ENCODE peak calls at places on chromosomes 1 and 21, in six cellular contexts. Q is AG04449, R is AG08396, B is posterior cingulate gyrus, J is choroid plexus epithelial cell, K is astrocyte of the spinal cord. D is an unnamed sample.

GRCh38 chr1:64744492-64745180 is at the start of gene RAVER2:
- DNase-seq in R (peak), B (peak), J (peak), Q (no peak), K (peak), D (peak)

GRCh38 chr1:52571783-52572182 is 18.9 kb upstream of the TUT4 start:
- DNase-seq in Q (no peak), K (peak), J (peak), R (no peak), B (no peak), D (no peak)

GRCh38 chr1:226293553-226293920 is 15.4 kb downstream of the LIN9 start:
- DNase-seq in R (no peak), B (no peak), J (no peak), Q (no peak), K (no peak), D (no peak)

GRCh38 chr1:221462345-221462744 is 279.5 kb downstream of the DUSP10 start:
- DNase-seq in J (peak), R (no peak), B (no peak), Q (no peak), K (no peak), D (no peak)

GRCh38 chr1:199954701-199955100 is 72.8 kb upstream of the NR5A2 start:
- DNase-seq in J (peak), Q (no peak), B (no peak), R (no peak), K (no peak), D (no peak)

GRCh38 chr1:3902546-3902945 is 2.5 kb upstream of the C1orf174 start:
- DNase-seq in R (no peak), B (no peak), J (no peak), K (no peak), Q (no peak), D (peak)

GRCh38 chr1:226664413-226665101 is 74.5 kb downstream of the ITPKB start:
- DNase-seq in B (no peak), R (peak), K (peak), Q (peak), J (peak), D (no peak)

GRCh38 chr1:201468501-201468843 is 516 bp downstream of the PHLDA3 start:
- DNase-seq in J (no peak), K (no peak), B (no peak), R (no peak), Q (no peak), D (peak)

GRCh38 chr1:17955302-17956285 is 152.0 kb upstream of the IGSF21 start:
- DNase-seq in K (no peak), Q (no peak), J (no peak), R (no peak), B (peak), D (no peak)

GRCh38 chr1:63294797-63295594 is 27.4 kb upstream of the FOXD3 start:
- DNase-seq in B (no peak), Q (no peak), J (no peak), K (no peak), R (no peak), D (no peak)

GRCh38 chr1:74426208-74426932 is 86.0 kb downstream of the LRRC53 start:
- DNase-seq in J (no peak), K (peak), B (no peak), R (no peak), Q (no peak), D (peak)

GRCh38 chr1:59814901-59815825 is at the start of gene HOOK1:
- DNase-seq in Q (no peak), R (no peak), K (no peak), B (no peak), J (no peak), D (peak)

GRCh38 chr1:164651378-164651951 is 92.5 kb downstream of the PBX1 start:
- DNase-seq in J (peak), R (no peak), B (no peak), K (peak), Q (no peak), D (no peak)

GRCh38 chr21:26425576-26425975 is 147.5 kb downstream of the CYYR1 start:
- DNase-seq in Q (no peak), R (no peak), J (no peak), B (no peak), K (no peak), D (no peak)

GRCh38 chr1:56509713-56510641 is 69.4 kb downstream of the PLPP3 start:
- DNase-seq in K (no peak), R (no peak), Q (no peak), B (no peak), J (peak), D (no peak)

GRCh38 chr1:59833022-59833421 is 18.3 kb downstream of the HOOK1 start:
- DNase-seq in B (no peak), K (no peak), R (no peak), Q (no peak), J (peak), D (no peak)

GRCh38 chr1:116534014-116534739 is 36.6 kb downstream of the CD58 start:
- DNase-seq in R (no peak), Q (no peak), B (no peak), K (no peak), J (no peak), D (no peak)

D was measured in NCI-H345.